ENCODE peak calls at places on chromosomes 16 and 17, in six cellular contexts. C, B, E, T, O and X are unnamed samples.

GRCh38 chr17:67467500-67468481 is 90.7 kb downstream of the PITPNC1 start:
- DNase-seq in C (no peak), B (no peak), E (no peak), T (peak; percentile 73), O (no peak), X (peak; percentile 36)

GRCh38 chr17:27295945-27296344 is 2.0 kb downstream of the WSB1 start:
- DNase-seq in C (no peak), B (no peak), E (no peak), T (no peak), O (no peak), X (no peak)

GRCh38 chr16:54363760-54364159 is 77.2 kb upstream of the IRX3 start:
- DNase-seq in C (no peak), B (no peak), E (no peak), T (no peak), O (no peak), X (peak; percentile 64)

GRCh38 chr17:31997005-31997404 is 10.2 kb upstream of the LRRC37B start:
- DNase-seq in C (no peak), B (no peak), E (no peak), T (no peak), O (no peak), X (no peak)

GRCh38 chr16:57470683-57471082 is 8.2 kb downstream of the POLR2C start:
- DNase-seq in C (peak; percentile 50), B (no peak), E (peak; percentile 19), T (peak; percentile 45), O (no peak), X (no peak)

GRCh38 chr17:57068222-57068658 is 16.8 kb upstream of the AKAP1 start:
- DNase-seq in C (no peak), B (no peak), E (peak; percentile 80), T (no peak), O (no peak), X (peak; percentile 87)

GRCh38 chr17:10756146-10756545 is 26.3 kb upstream of the TMEM220 start:
- DNase-seq in C (no peak), B (no peak), E (no peak), T (no peak), O (no peak), X (peak; percentile 76)

GRCh38 chr16:2838928-2839327 is 8.8 kb downstream of the ZG16B start:
- DNase-seq in C (peak; percentile 70), B (peak; percentile 69), E (peak; percentile 91), T (peak; percentile 90), O (no peak), X (peak; percentile 93)

GRCh38 chr17:17844079-17844478 is 7.3 kb upstream of the SREBF1 start:
- DNase-seq in C (no peak), B (no peak), E (no peak), T (peak; percentile 28), O (no peak), X (peak; percentile 55)

GRCh38 chr16:57528499-57529323 is 7.7 kb downstream of the CCDC102A start:
- DNase-seq in C (no peak), B (no peak), E (peak; percentile 94), T (peak; percentile 29), O (no peak), X (peak; percentile 95)

GRCh38 chr16:9489823-9490467 is 398.5 kb downstream of the HAPSTR1 start:
- DNase-seq in C (no peak), B (no peak), E (no peak), T (no peak), O (no peak), X (no peak)

GRCh38 chr17:78238823-78239488 is 7.5 kb downstream of the TMEM235 start:
- DNase-seq in C (no peak), B (no peak), E (peak; percentile 43), T (no peak), O (no peak), X (peak; percentile 59)

GRCh38 chr17:7932949-7933348 is 943 bp downstream of the CNTROB start:
- DNase-seq in C (peak; percentile 53), B (no peak), E (peak; percentile 67), T (no peak), O (no peak), X (peak; percentile 87)

GRCh38 chr16:1194665-1195392 is 30.2 kb downstream of the TPSG1 start:
- DNase-seq in C (no peak), B (peak; percentile 22), E (peak; percentile 50), T (peak; percentile 89), O (no peak), X (peak; percentile 78)

GRCh38 chr16:8614435-8615029 is 7.0 kb upstream of the METTL22 start:
- DNase-seq in C (no peak), B (no peak), E (no peak), T (no peak), O (no peak), X (no peak)

GRCh38 chr17:14373587-14374259 is 72.8 kb downstream of the HS3ST3B1 start:
- DNase-seq in C (peak; percentile 25), B (no peak), E (no peak), T (no peak), O (no peak), X (no peak)

GRCh38 chr17:6456914-6457687 is 12.8 kb downstream of the PIMREG start:
- DNase-seq in C (peak; percentile 67), B (no peak), E (peak; percentile 69), T (no peak), O (no peak), X (peak; percentile 73)

GRCh38 chr16:68086336-68086821 is 1.2 kb downstream of the NFATC3 start:
- DNase-seq in C (peak; percentile 53), B (no peak), E (no peak), T (peak; percentile 39), O (no peak), X (no peak)

GRCh38 chr17:6789146-6789545 is 13.1 kb downstream of the FBXO39 start:
- DNase-seq in C (no peak), B (no peak), E (no peak), T (no peak), O (no peak), X (no peak)

GRCh38 chr16:83206426-83206825 is 579.7 kb downstream of the CDH13 start:
- DNase-seq in C (no peak), B (no peak), E (no peak), T (no peak), O (no peak), X (no peak)

GRCh38 chr17:19322861-19323260 is 39.7 kb downstream of the B9D1 start:
- DNase-seq in C (no peak), B (no peak), E (no peak), T (no peak), O (no peak), X (peak; percentile 40)

GRCh38 chr16:80231888-80232287 is 308.9 kb upstream of the DYNLRB2 start:
- DNase-seq in C (peak; percentile 75), B (no peak), E (no peak), T (no peak), O (peak; percentile 39), X (no peak)

GRCh38 chr17:3960764-3961163 is 3.5 kb downstream of the ATP2A3 start:
- DNase-seq in C (peak; percentile 86), B (no peak), E (no peak), T (no peak), O (no peak), X (no peak)

GRCh38 chr16:23174622-23175021 is 7.9 kb upstream of the SCNN1G start:
- DNase-seq in C (peak; percentile 10), B (no peak), E (no peak), T (no peak), O (no peak), X (peak; percentile 73)

GRCh38 chr17:38958756-38959155 is 8.4 kb downstream of the FBXO47 start:
- DNase-seq in C (peak; percentile 18), B (no peak), E (no peak), T (no peak), O (no peak), X (no peak)

GRCh38 chr16:9364721-9365693 is 273.6 kb downstream of the HAPSTR1 start:
- DNase-seq in C (no peak), B (peak; percentile 85), E (no peak), T (peak; percentile 33), O (no peak), X (no peak)

GRCh38 chr16:24977673-24978065 is 37.5 kb downstream of the ARHGAP17 start:
- DNase-seq in C (peak; percentile 88), B (no peak), E (no peak), T (no peak), O (no peak), X (no peak)

DNA sequence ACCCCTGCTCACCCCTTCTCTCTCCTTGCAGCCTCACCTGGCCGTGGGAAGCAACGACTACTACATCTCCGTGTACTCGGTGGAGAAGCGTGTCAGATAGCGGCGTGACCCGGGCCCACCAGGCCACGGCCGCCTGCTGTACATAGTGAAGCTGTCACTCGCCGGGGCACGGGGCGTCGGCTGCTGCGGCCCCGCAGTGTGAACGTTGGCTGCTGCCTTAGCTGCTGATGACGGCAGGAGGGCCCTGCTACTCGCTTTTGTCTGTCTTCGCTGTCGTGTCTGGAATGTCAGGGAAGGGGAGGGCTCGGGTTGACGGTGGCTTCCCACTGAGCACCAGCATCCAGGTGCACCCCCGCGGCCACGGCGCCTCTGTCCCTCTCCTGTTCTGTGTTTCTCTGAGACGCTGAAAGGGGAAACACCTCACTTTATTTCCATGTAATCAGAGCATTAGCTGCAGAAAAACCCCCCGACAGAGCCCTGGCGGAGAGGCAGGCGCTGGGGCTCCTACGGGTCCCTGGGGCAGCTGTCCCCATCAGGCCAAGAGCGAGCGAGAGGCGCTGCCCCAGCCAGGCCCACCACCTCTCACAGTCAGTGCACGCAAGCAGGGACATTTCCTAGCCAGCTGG is 27.3 kb upstream of the CHMP6 start:
- DNase-seq in C (no peak), B (no peak), E (no peak), T (no peak), O (no peak), X (no peak)
- H3K27ac ChIP-seq in C (no peak overlapping the region), B (no peak overlapping the region), E (no peak overlapping the region), T (no peak overlapping the region), O (no peak overlapping the region), X (peak overlapping the region; percentile 76)

DNA sequence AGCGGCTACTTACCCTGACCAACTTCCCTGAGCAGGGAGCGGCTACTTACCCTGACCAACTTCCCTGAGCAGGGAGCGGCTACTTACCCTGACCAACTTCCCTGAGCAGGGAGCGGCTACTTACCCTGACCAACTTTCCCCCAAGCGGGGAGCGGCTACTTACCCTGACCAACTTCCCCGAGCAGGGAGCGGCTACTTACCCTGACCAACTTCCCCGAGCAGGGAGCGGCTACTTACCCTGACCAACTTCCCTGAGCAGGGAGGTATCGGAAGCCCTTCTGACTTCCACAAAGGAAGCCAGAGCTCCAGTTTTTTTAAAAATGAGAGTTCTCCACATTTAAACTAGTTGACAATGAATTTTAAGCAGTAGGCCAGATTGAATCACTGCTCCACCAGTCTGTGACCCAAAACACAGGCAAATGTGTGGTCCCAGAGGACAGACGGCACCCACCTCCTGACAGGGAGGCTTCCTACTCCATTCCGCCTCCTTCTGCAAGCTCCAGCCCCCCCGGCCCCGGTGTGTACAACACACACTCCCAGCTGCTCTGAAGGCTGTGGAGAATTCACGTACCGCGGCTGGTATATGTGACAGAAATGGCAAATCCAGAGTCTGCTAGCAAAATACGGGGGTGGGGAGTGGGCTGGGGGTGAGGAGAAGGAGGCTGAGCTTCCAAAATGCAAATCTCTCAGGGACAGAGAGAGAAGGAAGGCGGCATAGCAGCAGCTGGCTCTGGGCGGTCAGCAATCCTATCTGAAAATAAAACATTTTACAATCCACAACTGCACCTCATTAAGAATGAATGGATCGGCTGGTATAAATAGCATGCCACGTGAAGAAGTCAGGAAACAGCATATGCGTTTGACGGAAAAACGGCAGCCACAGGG is 53.0 kb upstream of the DOC2B start:
- DNase-seq in C (no peak), B (no peak), E (no peak), T (no peak), O (no peak), X (no peak)
- H3K27ac ChIP-seq in C (no peak overlapping the region), B (peak overlapping the region; percentile 67), E (no peak overlapping the region), T (no peak overlapping the region), O (no peak overlapping the region), X (no peak overlapping the region)

GRCh38 chr17:29740017-29740416 is 117.3 kb upstream of the CORO6 start:
- DNase-seq in C (no peak), B (no peak), E (no peak), T (peak; percentile 42), O (no peak), X (no peak)
- H3K27ac ChIP-seq in C (no peak overlapping the region), B (peak overlapping the region; percentile 78), E (no peak overlapping the region), T (peak overlapping the region; percentile 85), O (no peak overlapping the region), X (no peak overlapping the region)

GRCh38 chr16:66539628-66540469 is 10.1 kb downstream of the TK2 start:
- DNase-seq in C (no peak), B (peak; percentile 51), E (no peak), T (no peak), O (no peak), X (no peak)
- H3K27ac ChIP-seq in C (no peak overlapping the region), B (no peak overlapping the region), E (no peak overlapping the region), T (no peak overlapping the region), O (no peak overlapping the region), X (no peak overlapping the region)